ENCODE peak calls at places on chromosomes 1 and 21, in nine cellular contexts. G is sigmoid colon; L is Peyer's patch; Z is vagina; U is neural progenitor cell; V is CD8-positive, alpha-beta memory T cell; E is esophagus squamous epithelium; N is tibial artery; C is fibroblast of lung. R is an unnamed sample.

GRCh38 chr1:82818596-82818995 is 1017.9 kb downstream of the ADGRL2 start:
- DNase-seq in G (no peak), L (no peak), Z (no peak), U (no peak), V (no peak), E (no peak), N (no peak), C (no peak), R (no peak)

GRCh38 chr1:73770109-73770905 is 427.7 kb downstream of the LRRIQ3 start:
- DNase-seq in G (no peak), L (no peak), Z (no peak), U (no peak), V (no peak), E (no peak), N (no peak), C (no peak), R (no peak)

GRCh38 chr1:228212966-228213844 is 5.4 kb downstream of the OBSCN start:
- DNase-seq in G (peak; percentile 90), L (peak; percentile 96), Z (peak; percentile 96), U (peak; percentile 94), V (peak; percentile 83), E (peak; percentile 36), N (peak; percentile 63), C (peak; percentile 70), R (peak; percentile 78)

GRCh38 chr1:183234660-183235476 is 48.8 kb downstream of the LAMC2 start:
- DNase-seq in G (peak; percentile 92), L (peak; percentile 64), Z (no peak), U (peak; percentile 85), V (no peak), E (no peak), N (peak; percentile 90), C (peak; percentile 98), R (no peak)

GRCh38 chr21:15028186-15028585 is 36.6 kb downstream of the NRIP1 start:
- DNase-seq in G (no peak), L (no peak), Z (no peak), U (no peak), V (no peak), E (no peak), N (no peak), C (no peak), R (no peak)

GRCh38 chr1:245201201-245201600 is 46.4 kb downstream of the KIF26B start:
- DNase-seq in G (no peak), L (no peak), Z (no peak), U (no peak), V (no peak), E (no peak), N (no peak), C (no peak), R (no peak)

GRCh38 chr21:23936224-23936623 is 1671.1 kb downstream of the MRPL39 start:
- DNase-seq in G (no peak), L (no peak), Z (no peak), U (peak; percentile 5), V (no peak), E (no peak), N (no peak), C (peak; percentile 16), R (no peak)

GRCh38 chr1:203112451-203112850 is 15.1 kb upstream of the ADORA1 start:
- DNase-seq in G (no peak), L (no peak), Z (no peak), U (no peak), V (no peak), E (no peak), N (no peak), C (no peak), R (no peak)

GRCh38 chr1:221856188-221857093 is 114.6 kb upstream of the DUSP10 start:
- DNase-seq in G (no peak), L (no peak), Z (no peak), U (no peak), V (no peak), E (no peak), N (no peak), C (peak; percentile 75), R (no peak)

GRCh38 chr21:32562426-32562825 is 22.9 kb downstream of the TCP10L start:
- DNase-seq in G (no peak), L (no peak), Z (no peak), U (peak; percentile 62), V (peak; percentile 21), E (no peak), N (peak; percentile 50), C (peak; percentile 67), R (no peak)

GRCh38 chr21:15823486-15824150 is 93.8 kb downstream of the USP25 start:
- DNase-seq in G (no peak), L (no peak), Z (no peak), U (no peak), V (peak; percentile 57), E (no peak), N (no peak), C (no peak), R (no peak)

GRCh38 chr1:245673920-245674414 is 519.2 kb downstream of the KIF26B start:
- DNase-seq in G (no peak), L (no peak), Z (no peak), U (no peak), V (no peak), E (no peak), N (no peak), C (peak; percentile 40), R (no peak)

GRCh38 chr1:237873487-237873927 is 17.2 kb downstream of the ZP4 start:
- DNase-seq in G (no peak), L (no peak), Z (no peak), U (no peak), V (no peak), E (no peak), N (no peak), C (peak; percentile 97), R (no peak)

GRCh38 chr1:31531177-31532000 is 44.9 kb upstream of the TINAGL1 start:
- DNase-seq in G (no peak), L (no peak), Z (no peak), U (no peak), V (no peak), E (no peak), N (no peak), C (peak; percentile 80), R (no peak)

GRCh38 chr1:30385246-30385940 is 338.0 kb downstream of the MATN1 start:
- DNase-seq in G (peak; percentile 46), L (peak; percentile 31), Z (no peak), U (no peak), V (no peak), E (no peak), N (no peak), C (no peak), R (no peak)

GRCh38 chr1:4761324-4761723 is 106.9 kb downstream of the AJAP1 start:
- DNase-seq in G (no peak), L (no peak), Z (no peak), U (no peak), V (no peak), E (no peak), N (no peak), C (no peak), R (no peak)

GRCh38 chr1:4756851-4757580 is 102.6 kb downstream of the AJAP1 start:
- DNase-seq in G (no peak), L (no peak), Z (no peak), U (no peak), V (no peak), E (no peak), N (no peak), C (no peak), R (no peak)

GRCh38 chr1:4759671-4760070 is 105.3 kb downstream of the AJAP1 start:
- DNase-seq in G (no peak), L (no peak), Z (no peak), U (no peak), V (no peak), E (no peak), N (no peak), C (no peak), R (no peak)

GRCh38 chr1:4762146-4762545 is 107.7 kb downstream of the AJAP1 start:
- DNase-seq in G (no peak), L (no peak), Z (no peak), U (peak; percentile 19), V (no peak), E (no peak), N (no peak), C (no peak), R (no peak)

DNA sequence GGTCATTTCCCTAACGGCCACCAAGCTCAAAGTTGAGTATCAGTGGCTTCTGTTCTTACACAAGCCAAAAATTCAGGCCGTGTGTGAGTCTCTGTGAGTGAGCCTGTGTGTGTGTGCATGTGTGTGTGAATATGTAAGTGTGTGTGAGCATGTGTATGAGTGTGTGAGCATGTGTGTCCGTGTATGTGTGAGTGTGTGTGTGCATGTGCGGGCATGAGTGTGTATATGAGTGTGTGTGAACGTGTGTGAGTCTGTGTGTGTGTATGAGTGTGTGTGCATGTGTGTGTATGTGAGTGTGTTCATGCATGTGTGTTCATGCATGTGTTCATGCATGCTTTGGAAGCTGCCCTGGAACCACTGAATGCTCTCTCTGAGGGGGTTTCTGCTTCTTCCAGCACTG is 105.7 kb downstream of the AJAP1 start:
- DNase-seq in G (no peak), L (no peak), Z (no peak), U (no peak), V (no peak), E (no peak), N (no peak), C (no peak), R (no peak)
- H3K9me3 ChIP-seq in G (no peaks in the 10 kb centered on the region), L (no peaks in the 10 kb centered on the region), Z (no peaks in the 10 kb centered on the region), U (no peaks in the 10 kb centered on the region), V (no peaks in the 10 kb centered on the region), E (no peaks in the 10 kb centered on the region), N (no peaks in the 10 kb centered on the region), C (no peaks in the 10 kb centered on the region), R (no peaks in the 10 kb centered on the region)

GRCh38 chr1:247843411-247843810 is 1.7 kb upstream of the OR11L1 start:
- DNase-seq in G (no peak), L (no peak), Z (no peak), U (no peak), V (no peak), E (no peak), N (no peak), C (no peak), R (no peak)
- H3K9me3 ChIP-seq in G (no peaks in the 10 kb centered on the region), L (no peaks in the 10 kb centered on the region), Z (no peaks in the 10 kb centered on the region), U (peaks cover 19% of the 10 kb centered on the region), V (no peaks in the 10 kb centered on the region), E (no peaks in the 10 kb centered on the region), N (no peaks in the 10 kb centered on the region), C (no peaks in the 10 kb centered on the region), R (no peaks in the 10 kb centered on the region)

GRCh38 chr1:110864260-110864659 is 8.7 kb upstream of the CD53 start:
- DNase-seq in G (no peak), L (no peak), Z (no peak), U (no peak), V (no peak), E (no peak), N (no peak), C (no peak), R (no peak)
- H3K9me3 ChIP-seq in G (no peaks in the 10 kb centered on the region), L (no peaks in the 10 kb centered on the region), Z (no peaks in the 10 kb centered on the region), U (no peaks in the 10 kb centered on the region), V (no peaks in the 10 kb centered on the region), E (no peaks in the 10 kb centered on the region), N (peaks cover 6% of the 10 kb centered on the region), C (no peaks in the 10 kb centered on the region), R (no peaks in the 10 kb centered on the region)

DNA sequence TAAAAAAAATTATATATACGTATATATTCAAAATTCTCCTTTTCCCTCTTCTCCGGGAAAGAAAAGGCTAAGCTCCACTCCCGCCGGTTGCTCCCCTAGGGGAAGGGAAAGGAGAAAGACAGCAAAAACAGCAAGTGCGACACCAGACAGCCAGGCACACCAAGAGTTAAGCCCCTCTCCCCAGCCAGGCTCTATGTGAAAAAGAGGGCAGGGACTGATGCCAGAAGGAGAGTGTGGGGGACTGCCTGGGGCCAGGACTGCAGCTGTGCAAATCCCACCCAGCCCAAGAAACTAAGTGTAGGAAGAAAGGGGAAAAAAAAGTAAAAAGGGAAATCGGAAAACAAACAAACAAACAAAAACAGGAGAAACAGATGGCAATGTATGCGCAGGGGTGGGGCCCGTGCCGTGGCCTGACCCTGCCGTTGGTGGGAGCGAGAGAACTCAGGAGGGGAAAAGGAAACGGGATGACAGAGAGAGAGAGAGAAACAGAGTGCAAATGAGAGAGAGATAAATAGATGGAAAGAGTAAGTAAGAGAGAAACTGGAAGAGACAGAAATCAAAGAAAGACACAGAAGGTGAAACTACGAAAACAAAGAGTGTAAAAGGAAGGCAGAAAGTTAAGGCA is 27.6 kb upstream of the FMO1 start:
- DNase-seq in G (no peak), L (no peak), Z (no peak), U (peak; percentile 87), V (no peak), E (no peak), N (no peak), C (peak; percentile 78), R (no peak)
- H3K9me3 ChIP-seq in G (no peaks in the 10 kb centered on the region), L (no peaks in the 10 kb centered on the region), Z (no peaks in the 10 kb centered on the region), U (peaks cover 8% of the 10 kb centered on the region), V (no peaks in the 10 kb centered on the region), E (peaks cover 4% of the 10 kb centered on the region), N (no peaks in the 10 kb centered on the region), C (no peaks in the 10 kb centered on the region), R (peaks cover 3% of the 10 kb centered on the region)